ENCODE peak calls at places on chromosomes 13 and 19, in four cellular contexts. One of them, this sample, is unnamed.

GRCh38 chr13:106796280-106797047 is 228.5 kb upstream of the ARGLU1 start:
- DNase-seq in HCT116: no peak
- DNase-seq in K562: no peak
- DNase-seq in HepG2: no peak
- DNase-seq in this sample: no peak

GRCh38 chr13:107296804-107297203 is 728.9 kb upstream of the ARGLU1 start:
- DNase-seq in HCT116: no peak
- DNase-seq in K562: no peak
- DNase-seq in HepG2: no peak
- DNase-seq in this sample: no peak

GRCh38 chr19:18013621-18014111 is 5.7 kb downstream of the ARRDC2 start:
- DNase-seq in HCT116: no peak
- DNase-seq in K562: peak; percentile 35
- DNase-seq in HepG2: peak; percentile 95
- DNase-seq in this sample: no peak

GRCh38 chr19:27773318-27774094 is 1439.4 kb downstream of the UQCRFS1 start:
- DNase-seq in HCT116: no peak
- DNase-seq in K562: no peak
- DNase-seq in HepG2: no peak
- DNase-seq in this sample: no peak

GRCh38 chr19:45385392-45386221 is 15.2 kb upstream of the ERCC2 start:
- DNase-seq in HCT116: no peak
- DNase-seq in K562: no peak
- DNase-seq in HepG2: no peak
- DNase-seq in this sample: no peak

GRCh38 chr19:16834747-16835146 is 5.5 kb downstream of the SIN3B start:
- DNase-seq in HCT116: no peak
- DNase-seq in K562: no peak
- DNase-seq in HepG2: no peak
- DNase-seq in this sample: no peak

GRCh38 chr13:77061362-77061761 is 34.4 kb upstream of the FBXL3 start:
- DNase-seq in HCT116: no peak
- DNase-seq in K562: no peak
- DNase-seq in HepG2: peak; percentile 52
- DNase-seq in this sample: no peak

GRCh38 chr13:42847891-42848663 is 66.7 kb downstream of the FAM216B start:
- DNase-seq in HCT116: no peak
- DNase-seq in K562: no peak
- DNase-seq in HepG2: no peak
- DNase-seq in this sample: no peak

GRCh38 chr13:109381546-109382180 is 404.7 kb downstream of the IRS2 start:
- DNase-seq in HCT116: no peak
- DNase-seq in K562: no peak
- DNase-seq in HepG2: no peak
- DNase-seq in this sample: no peak

GRCh38 chr13:92602560-92602959 is 624.0 kb upstream of the GPC6 start:
- DNase-seq in HCT116: no peak
- DNase-seq in K562: no peak
- DNase-seq in HepG2: no peak
- DNase-seq in this sample: no peak

GRCh38 chr19:14113762-14114414 is 3.7 kb downstream of the PRKACA start:
- DNase-seq in HCT116: peak; percentile 87
- DNase-seq in K562: peak; percentile 84
- DNase-seq in HepG2: no peak
- DNase-seq in this sample: no peak

GRCh38 chr13:45280751-45281634 is 60.0 kb downstream of the TPT1 start:
- DNase-seq in HCT116: peak; percentile 79
- DNase-seq in K562: peak; percentile 20
- DNase-seq in HepG2: peak; percentile 47
- DNase-seq in this sample: peak; percentile 46

GRCh38 chr19:23783634-23784033 is 24.9 kb upstream of the ZNF681 start:
- DNase-seq in HCT116: no peak
- DNase-seq in K562: no peak
- DNase-seq in HepG2: no peak
- DNase-seq in this sample: no peak

GRCh38 chr13:59755647-59756290 is 408.0 kb downstream of the DIAPH3 start:
- DNase-seq in HCT116: no peak
- DNase-seq in K562: no peak
- DNase-seq in HepG2: no peak
- DNase-seq in this sample: no peak

GRCh38 chr13:81395368-81395767 is 1054.4 kb upstream of the SPRY2 start:
- DNase-seq in HCT116: no peak
- DNase-seq in K562: peak; percentile 34
- DNase-seq in HepG2: no peak
- DNase-seq in this sample: no peak

GRCh38 chr13:63337041-63337440 is 1921.4 kb upstream of the PCDH20 start:
- DNase-seq in HCT116: no peak
- DNase-seq in K562: no peak
- DNase-seq in HepG2: no peak
- DNase-seq in this sample: no peak

GRCh38 chr19:29211562-29212416 is 1.2 kb downstream of the UQCRFS1 start:
- DNase-seq in HCT116: no peak
- DNase-seq in K562: peak; percentile 41
- DNase-seq in HepG2: peak; percentile 7
- DNase-seq in this sample: no peak

GRCh38 chr13:31818236-31818635 is 78.9 kb downstream of the RXFP2 start:
- DNase-seq in HCT116: no peak
- DNase-seq in K562: no peak
- DNase-seq in HepG2: no peak
- DNase-seq in this sample: no peak

GRCh38 chr13:72146816-72147215 is 279.8 kb upstream of the DACH1 start:
- DNase-seq in HCT116: no peak
- DNase-seq in K562: no peak
- DNase-seq in HepG2: no peak
- DNase-seq in this sample: no peak

GRCh38 chr19:16850133-16850532 is 20.9 kb downstream of the SIN3B start:
- DNase-seq in HCT116: no peak
- DNase-seq in K562: no peak
- DNase-seq in HepG2: no peak
- DNase-seq in this sample: no peak

GRCh38 chr13:74136089-74136658 is 2.0 kb upstream of the KLF12 start:
- DNase-seq in HCT116: no peak
- DNase-seq in K562: no peak
- DNase-seq in HepG2: no peak
- DNase-seq in this sample: no peak

GRCh38 chr19:6853868-6854267 is 33.5 kb upstream of the ADGRE1 start:
- DNase-seq in HCT116: no peak
- DNase-seq in K562: no peak
- DNase-seq in HepG2: no peak
- DNase-seq in this sample: no peak

GRCh38 chr13:110624766-110625756 is 9.7 kb downstream of the NAXD start:
- DNase-seq in HCT116: no peak
- DNase-seq in K562: no peak
- DNase-seq in HepG2: no peak
- DNase-seq in this sample: no peak

GRCh38 chr13:104310861-104311260 is 1244.6 kb upstream of the SLC10A2 start:
- DNase-seq in HCT116: no peak
- DNase-seq in K562: no peak
- DNase-seq in HepG2: no peak
- DNase-seq in this sample: no peak

GRCh38 chr19:12550951-12551832 is at the start of gene ZNF564:
- DNase-seq in HCT116: peak; percentile 98
- DNase-seq in K562: peak; percentile 99
- DNase-seq in HepG2: peak; percentile 100
- DNase-seq in this sample: peak; percentile 89

GRCh38 chr19:40054632-40055031 is 1.4 kb downstream of the ZNF780B start:
- DNase-seq in HCT116: no peak
- DNase-seq in K562: no peak
- DNase-seq in HepG2: no peak
- DNase-seq in this sample: no peak

GRCh38 chr19:29397748-29398147 is 128.0 kb upstream of the VSTM2B start:
- DNase-seq in HCT116: no peak
- DNase-seq in K562: no peak
- DNase-seq in HepG2: no peak
- DNase-seq in this sample: no peak

GRCh38 chr19:54388001-54388802 is 23.5 kb upstream of the LAIR1 start:
- DNase-seq in HCT116: no peak
- DNase-seq in K562: no peak
- DNase-seq in HepG2: no peak
- DNase-seq in this sample: no peak

GRCh38 chr19:58558066-58558622 is at the start of gene UBE2M:
- DNase-seq in HCT116: no peak
- DNase-seq in K562: peak; percentile 57
- DNase-seq in HepG2: no peak
- DNase-seq in this sample: no peak

GRCh38 chr19:17490411-17490810 is 20.1 kb downstream of the SLC27A1 start:
- DNase-seq in HCT116: no peak
- DNase-seq in K562: no peak
- DNase-seq in HepG2: no peak
- DNase-seq in this sample: no peak

GRCh38 chr19:18670313-18670712 is 13.2 kb upstream of the CRTC1 start:
- DNase-seq in HCT116: no peak
- DNase-seq in K562: no peak
- DNase-seq in HepG2: no peak
- DNase-seq in this sample: no peak

GRCh38 chr19:10691883-10692282 is 9.4 kb upstream of the QTRT1 start:
- DNase-seq in HCT116: no peak
- DNase-seq in K562: no peak
- DNase-seq in HepG2: no peak
- DNase-seq in this sample: no peak
- TF ChIP-seq POLR2AphosphoS5 in HCT116: peak; percentile 53
- TF ChIP-seq POLR2AphosphoS5 in K562: peak; percentile 34
- TF ChIP-seq POLR2AphosphoS5 in HepG2: no peak
- TF ChIP-seq POLR2AphosphoS5 in this sample: no peak

DNA sequence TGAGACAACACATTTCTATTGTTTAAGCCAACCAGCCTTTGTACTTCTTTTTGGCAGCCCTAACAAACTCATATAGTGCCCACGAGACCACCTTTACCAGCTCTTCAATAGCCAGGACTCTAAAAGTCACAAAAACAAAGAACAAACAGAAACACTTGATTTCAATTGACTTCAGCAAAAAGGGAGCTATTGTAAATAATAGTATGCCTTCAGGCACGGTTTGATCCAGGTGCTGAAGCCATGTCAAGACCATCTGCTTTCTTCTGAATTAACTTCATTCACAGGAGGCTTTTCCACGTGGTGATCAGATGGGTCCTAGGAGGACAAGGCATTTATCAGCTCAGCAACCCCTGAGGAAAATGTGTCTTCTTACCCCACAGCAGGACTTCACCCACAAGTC is 53.8 kb downstream of the TINCR start:
- DNase-seq in HCT116: no peak
- DNase-seq in K562: no peak
- DNase-seq in HepG2: no peak
- DNase-seq in this sample: no peak
- TF ChIP-seq TCF7L2 in HCT116: no peak
- TF ChIP-seq TCF7L2 in K562: no peak
- TF ChIP-seq TCF7L2 in HepG2: no peak
- TF ChIP-seq TCF7L2 in this sample: no peak

DNA sequence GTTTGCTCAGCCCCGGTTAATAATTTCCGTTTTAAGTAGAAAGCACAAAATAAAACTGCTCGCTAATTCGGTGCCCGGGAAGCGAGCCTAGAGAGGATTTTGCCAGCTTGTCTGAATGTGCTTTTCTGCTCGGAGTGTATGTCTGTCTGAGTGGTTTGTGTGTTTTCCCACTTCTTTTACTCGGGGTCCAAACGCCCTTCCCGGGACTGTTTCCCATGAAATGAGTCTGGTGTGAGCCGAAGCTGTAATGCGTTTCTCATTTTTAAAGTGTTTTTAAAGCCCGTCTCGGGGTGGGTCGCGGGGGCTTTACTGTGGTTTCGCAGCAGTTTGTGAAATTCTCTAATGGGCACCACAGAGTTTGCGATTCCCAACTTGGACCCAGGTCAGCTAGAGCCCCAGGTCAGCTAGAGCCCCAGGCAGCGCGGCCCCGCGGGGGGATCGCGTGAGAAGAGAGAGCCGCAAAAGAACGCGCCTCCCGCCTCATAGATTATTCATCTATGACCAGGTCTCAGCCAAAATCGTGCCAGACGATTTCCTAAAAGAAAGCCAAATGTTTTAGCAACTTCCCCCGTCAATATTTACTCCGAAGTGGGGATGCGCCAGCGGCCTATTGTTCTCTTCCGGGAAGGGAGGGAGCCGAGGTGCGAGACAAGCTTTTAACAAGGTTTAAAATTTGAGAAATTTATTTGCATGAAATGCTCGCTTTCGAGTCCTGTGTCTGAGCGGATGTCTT is 2.0 kb downstream of the ZIC2 start:
- DNase-seq in HCT116: no peak
- DNase-seq in K562: peak; percentile 19
- DNase-seq in HepG2: no peak
- DNase-seq in this sample: no peak
- H3K27ac ChIP-seq in HCT116: peak overlapping the region; percentile 100
- H3K27ac ChIP-seq in K562: peak overlapping the region; percentile 92
- H3K27ac ChIP-seq in HepG2: no peak overlapping the region
- H3K27ac ChIP-seq in this sample: peak overlapping the region; percentile 92

GRCh38 chr19:50050406-50051223 is 24.8 kb downstream of the ZNF473 start:
- DNase-seq in HCT116: no peak
- DNase-seq in K562: peak; percentile 90
- DNase-seq in HepG2: no peak
- DNase-seq in this sample: no peak
- TF ChIP-seq POLR2AphosphoS5 in HCT116: no peak
- TF ChIP-seq POLR2AphosphoS5 in K562: no peak
- TF ChIP-seq POLR2AphosphoS5 in HepG2: no peak
- TF ChIP-seq POLR2AphosphoS5 in this sample: no peak

GRCh38 chr13:75867718-75868117 is 231.6 kb downstream of the LMO7 start:
- DNase-seq in HCT116: no peak
- DNase-seq in K562: no peak
- DNase-seq in HepG2: no peak
- DNase-seq in this sample: no peak

GRCh38 chr13:75871059-75871458 is 234.9 kb downstream of the LMO7 start:
- DNase-seq in HCT116: no peak
- DNase-seq in K562: no peak
- DNase-seq in HepG2: no peak
- DNase-seq in this sample: no peak

GRCh38 chr13:75869981-75870380 is 233.9 kb downstream of the LMO7 start:
- DNase-seq in HCT116: no peak
- DNase-seq in K562: no peak
- DNase-seq in HepG2: no peak
- DNase-seq in this sample: no peak

GRCh38 chr13:75872970-75873369 is 236.8 kb downstream of the LMO7 start:
- DNase-seq in HCT116: no peak
- DNase-seq in K562: no peak
- DNase-seq in HepG2: no peak
- DNase-seq in this sample: no peak

GRCh38 chr13:75870397-75870801 is 234.3 kb downstream of the LMO7 start:
- DNase-seq in HCT116: no peak
- DNase-seq in K562: peak; percentile 26
- DNase-seq in HepG2: no peak
- DNase-seq in this sample: peak; percentile 13
- TF ChIP-seq TCF7L2 in HCT116: no peak
- TF ChIP-seq TCF7L2 in K562: no peak
- TF ChIP-seq TCF7L2 in HepG2: no peak
- TF ChIP-seq TCF7L2 in this sample: no peak

GRCh38 chr19:47848871-47849473 is 10.1 kb upstream of the TPRX2 start:
- DNase-seq in HCT116: peak; percentile 57
- DNase-seq in K562: peak; percentile 62
- DNase-seq in HepG2: peak; percentile 15
- DNase-seq in this sample: no peak
- H3K27ac ChIP-seq in HCT116: peak overlapping the region; percentile 15
- H3K27ac ChIP-seq in K562: no peak overlapping the region
- H3K27ac ChIP-seq in HepG2: no peak overlapping the region
- H3K27ac ChIP-seq in this sample: no peak overlapping the region